ENCODE peak calls at places on chromosomes 1 and 21, in four cellular contexts. V is bronchial epithelial cell, C is astrocyte of the spinal cord, F is PC-3. K is an unnamed sample.

GRCh38 chr1:22681564-22682276 is 28.7 kb downstream of the C1QB start:
- DNase-seq in V (no peak), C (no peak), F (no peak), K (no peak)

GRCh38 chr1:186682721-186683120 is 2.5 kb upstream of the PTGS2 start:
- DNase-seq in V (peak; percentile 41), C (peak; percentile 38), F (peak; percentile 30), K (no peak)

GRCh38 chr1:234608026-234608719 is 1.8 kb downstream of the IRF2BP2 start:
- DNase-seq in F (peak; percentile 80), C (peak; percentile 92), V (peak; percentile 92), K (peak; percentile 95)

GRCh38 chr1:50978852-50979781 is 9.1 kb downstream of the CDKN2C start:
- DNase-seq in V (no peak), F (peak; percentile 63), C (no peak), K (peak; percentile 88)

GRCh38 chr1:87061742-87062156 is 147.3 kb downstream of the HS2ST1 start:
- DNase-seq in C (peak; percentile 27), V (peak; percentile 56), F (peak; percentile 73), K (peak; percentile 3)

GRCh38 chr1:172466795-172467407 is 23.0 kb upstream of the PIGC start:
- DNase-seq in V (peak; percentile 78), F (peak; percentile 98), C (no peak), K (peak; percentile 83)

GRCh38 chr1:192225713-192226112 is 67.5 kb downstream of the RGS18 start:
- DNase-seq in V (peak; percentile 59), C (peak; percentile 82), F (peak; percentile 4), K (no peak)

GRCh38 chr1:58779837-58780585 is 3.8 kb downstream of the JUN start:
- DNase-seq in V (peak; percentile 98), C (peak; percentile 89), F (peak; percentile 53), K (peak; percentile 86)

GRCh38 chr1:8987881-8988617 is 38.2 kb downstream of the SLC2A7 start:
- DNase-seq in C (peak; percentile 53), F (peak; percentile 64), V (peak; percentile 27), K (peak; percentile 21)

GRCh38 chr1:96845464-96845863 is 123.9 kb downstream of the PTBP2 start:
- DNase-seq in V (peak; percentile 23), F (peak; percentile 54), C (no peak), K (no peak)

GRCh38 chr1:109759513-109760334 is 4.0 kb downstream of the EPS8L3 start:
- DNase-seq in C (no peak), F (no peak), V (no peak), K (no peak)

GRCh38 chr1:213296558-213296957 is 245.5 kb downstream of the RPS6KC1 start:
- DNase-seq in F (no peak), V (no peak), C (no peak), K (no peak)

GRCh38 chr1:207050428-207050767 is 610 bp downstream of the YOD1 start:
- DNase-seq in F (no peak), V (no peak), C (no peak), K (peak; percentile 25)

GRCh38 chr1:17538428-17539130 is 919 bp upstream of the ARHGEF10L start:
- DNase-seq in V (no peak), C (no peak), F (no peak), K (no peak)

GRCh38 chr21:43343095-43343991 is 83.6 kb downstream of the SIK1 start:
- DNase-seq in C (no peak), F (peak; percentile 19), V (peak; percentile 44), K (peak; percentile 93)

GRCh38 chr1:211797994-211798393 is 32.6 kb downstream of the LPGAT1 start:
- DNase-seq in V (no peak), F (no peak), C (no peak), K (no peak)

GRCh38 chr1:15950302-15950701 is 25.6 kb downstream of the ZBTB17 start:
- DNase-seq in C (no peak), F (no peak), V (no peak), K (no peak)

GRCh38 chr1:224292419-224292818 is 37.6 kb downstream of the NVL start:
- DNase-seq in V (peak; percentile 23), F (peak; percentile 95), C (no peak), K (no peak)

GRCh38 chr1:230935852-230936251 is 42.8 kb downstream of the TTC13 start:
- DNase-seq in C (no peak), F (no peak), V (no peak), K (no peak)

GRCh38 chr1:212067790-212068189 is 32.2 kb downstream of the DTL start:
- DNase-seq in V (no peak), C (no peak), F (no peak), K (no peak)

GRCh38 chr1:196558424-196558823 is 49.8 kb downstream of the KCNT2 start:
- DNase-seq in C (peak; percentile 84), V (peak; percentile 70), F (peak; percentile 38), K (no peak)

GRCh38 chr1:245810789-245811337 is 656.1 kb downstream of the KIF26B start:
- DNase-seq in V (no peak), C (no peak), F (no peak), K (peak; percentile 28)